ENCODE peak calls at places on chromosome 20, in four cellular contexts. V is K562, X is H1, K is HepG2. T is an unnamed sample.

GRCh38 chr20:13261460-13262301 is 40.6 kb downstream of the ISM1 start:
- DNase-seq in V (peak; percentile 54), X (peak; percentile 34), K (peak; percentile 86), T (peak; percentile 49)

GRCh38 chr20:11120451-11120850 is 446.7 kb upstream of the JAG1 start:
- DNase-seq in V (no peak), X (no peak), K (no peak), T (no peak)

GRCh38 chr20:35146299-35146921 is 726 bp downstream of the EDEM2 start:
- DNase-seq in V (peak; percentile 54), X (no peak), K (peak; percentile 56), T (peak; percentile 42)

GRCh38 chr20:49799698-49800097 is 12.9 kb upstream of the SLC9A8 start:
- DNase-seq in V (no peak), X (no peak), K (peak; percentile 56), T (no peak)

GRCh38 chr20:24966317-24967012 is 17.4 kb downstream of the CST7 start:
- DNase-seq in V (no peak), X (no peak), K (no peak), T (no peak)

GRCh38 chr20:46657618-46658017 is 6.4 kb upstream of the SLC13A3 start:
- DNase-seq in V (no peak), X (no peak), K (no peak), T (no peak)

GRCh38 chr20:32455901-32456701 is 98.0 kb downstream of the ASXL1 start:
- DNase-seq in V (no peak), X (no peak), K (no peak), T (no peak)

GRCh38 chr20:6769953-6770831 is 2.7 kb downstream of the BMP2 start:
- DNase-seq in V (no peak), X (no peak), K (no peak), T (peak; percentile 40)

GRCh38 chr20:2051920-2052319 is 49.7 kb upstream of the STK35 start:
- DNase-seq in V (no peak), X (no peak), K (no peak), T (no peak)

GRCh38 chr20:48489656-48490055 is 338.1 kb downstream of the PREX1 start:
- DNase-seq in V (no peak), X (no peak), K (no peak), T (no peak)

GRCh38 chr20:22322513-22322912 is 261.9 kb downstream of the FOXA2 start:
- DNase-seq in V (no peak), X (no peak), K (no peak), T (no peak)

GRCh38 chr20:5918856-5919633 is 31.3 kb downstream of the TRMT6 start:
- DNase-seq in V (no peak), X (no peak), K (peak; percentile 53), T (peak; percentile 67)

GRCh38 chr20:34992751-34993417 is 37.2 kb downstream of the MYH7B start:
- DNase-seq in V (no peak), X (no peak), K (no peak), T (no peak)

GRCh38 chr20:36465109-36466080 is 75.9 kb upstream of the MYL9 start:
- DNase-seq in V (peak; percentile 73), X (no peak), K (peak; percentile 66), T (peak; percentile 44)

GRCh38 chr20:36467076-36467999 is 74.0 kb upstream of the MYL9 start:
- DNase-seq in V (no peak), X (no peak), K (no peak), T (peak; percentile 64)

GRCh38 chr20:36468149-36469000 is 72.9 kb upstream of the MYL9 start:
- DNase-seq in V (no peak), X (no peak), K (peak; percentile 85), T (peak; percentile 48)

GRCh38 chr20:36463212-36464061 is 77.9 kb upstream of the MYL9 start:
- DNase-seq in V (no peak), X (no peak), K (no peak), T (peak; percentile 20)

DNA sequence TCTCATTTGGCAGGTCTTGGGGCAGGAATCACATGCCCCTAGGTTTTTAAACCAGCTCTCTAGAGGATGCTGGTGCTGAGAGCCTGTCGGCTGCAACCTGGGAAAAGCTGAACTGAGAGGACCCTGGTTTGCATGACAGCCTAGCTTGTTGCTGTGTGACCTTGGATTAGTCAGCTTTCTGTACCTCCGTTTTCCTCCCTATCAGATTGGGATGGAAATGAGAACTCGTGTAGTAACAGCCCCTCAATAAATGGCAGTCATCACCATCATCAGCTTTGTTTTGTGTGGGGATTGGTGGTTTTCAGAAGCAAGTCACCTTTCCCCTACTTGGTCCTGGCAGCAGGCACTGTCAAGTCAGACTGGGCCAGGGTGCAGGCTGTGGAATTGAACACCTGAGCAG is 75.2 kb upstream of the MYL9 start:
- DNase-seq in V (no peak), X (no peak), K (no peak), T (peak; percentile 24)
- TF ChIP-seq JUN in V (no peak), X (no peak), K (no peak), T (no peak)

DNA sequence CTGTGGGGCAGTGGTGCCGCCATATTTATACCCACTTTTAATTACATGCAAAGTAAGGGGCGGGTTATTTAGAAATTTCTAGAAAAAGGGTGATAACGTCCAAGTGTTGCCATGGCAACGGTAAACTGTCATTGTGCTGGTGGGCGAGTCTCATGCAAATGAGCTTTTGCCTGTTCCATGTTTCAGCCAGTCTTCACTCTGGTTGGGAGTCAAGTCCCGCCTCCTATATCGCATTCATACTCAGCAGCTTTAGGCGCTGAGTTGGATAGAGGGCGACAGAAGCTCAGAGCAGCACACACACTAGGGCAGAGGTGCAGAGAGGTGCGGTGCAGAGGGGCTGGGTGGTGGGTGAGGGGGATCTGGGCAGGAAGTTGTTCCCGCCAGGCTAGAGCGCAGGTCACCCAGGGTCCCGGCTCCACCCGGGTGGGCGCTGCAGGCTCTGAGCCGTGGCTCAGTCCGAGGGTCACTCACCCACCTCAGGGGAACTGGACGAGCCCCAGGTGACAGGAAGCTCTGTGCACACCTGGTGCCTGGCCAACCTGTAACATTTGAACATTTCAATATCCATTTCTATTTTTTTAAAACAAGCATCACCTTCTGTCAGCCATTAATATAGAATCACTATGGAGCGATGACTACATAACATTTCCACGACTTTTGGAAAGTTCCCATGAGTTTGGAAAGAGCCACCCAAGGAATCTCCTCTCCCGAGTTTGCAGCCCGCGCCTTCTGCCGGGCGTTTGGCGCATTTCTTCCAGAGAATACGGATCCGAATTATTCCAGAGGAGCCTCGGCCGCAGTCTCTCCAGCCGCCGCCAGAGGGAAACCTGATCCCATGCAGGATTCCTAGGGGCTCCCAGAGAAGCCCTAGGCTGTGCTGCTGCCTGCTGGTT is 89.1 kb upstream of the PHACTR3 start:
- DNase-seq in V (peak; percentile 63), X (no peak), K (peak; percentile 73), T (peak; percentile 61)
- H3K4me2 ChIP-seq in V (no peak overlapping the region), X (peak overlapping the region; percentile 15), K (no peak overlapping the region), T (no peak overlapping the region)

DNA sequence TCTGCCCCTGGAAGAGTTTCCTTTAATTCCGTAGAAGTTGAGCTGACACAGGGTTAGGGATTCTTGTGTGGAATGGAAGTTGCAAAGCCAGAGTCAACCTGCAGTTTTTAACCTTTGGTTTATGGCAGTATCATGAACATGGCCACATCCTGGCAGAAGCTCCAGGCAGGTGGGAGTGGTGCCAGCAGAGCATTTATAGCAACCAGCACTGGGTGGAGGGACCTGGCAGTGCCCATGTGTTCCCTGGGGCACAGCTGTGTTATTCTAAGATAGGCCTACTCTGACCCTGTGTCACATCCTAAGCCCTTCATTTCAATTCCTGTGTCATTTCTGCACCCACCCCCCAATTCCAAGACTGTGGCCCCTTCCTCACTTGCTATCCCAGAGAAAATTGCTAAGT is 26.1 kb upstream of the ZNF831 start:
- DNase-seq in V (no peak), X (no peak), K (no peak), T (no peak)
- TF ChIP-seq POLR2AphosphoS5 in V (no peak), X (no peak), K (no peak), T (no peak)

GRCh38 chr20:58495623-58496428 is 19.4 kb downstream of the APCDD1L start:
- DNase-seq in V (no peak), X (no peak), K (no peak), T (no peak)

GRCh38 chr20:58497076-58497665 is 18.0 kb downstream of the APCDD1L start:
- DNase-seq in V (no peak), X (no peak), K (no peak), T (no peak)

GRCh38 chr20:58494923-58495622 is 20.1 kb downstream of the APCDD1L start:
- DNase-seq in V (no peak), X (no peak), K (no peak), T (no peak)

GRCh38 chr20:58497911-58498310 is 17.3 kb downstream of the APCDD1L start:
- DNase-seq in V (no peak), X (no peak), K (no peak), T (no peak)

DNA sequence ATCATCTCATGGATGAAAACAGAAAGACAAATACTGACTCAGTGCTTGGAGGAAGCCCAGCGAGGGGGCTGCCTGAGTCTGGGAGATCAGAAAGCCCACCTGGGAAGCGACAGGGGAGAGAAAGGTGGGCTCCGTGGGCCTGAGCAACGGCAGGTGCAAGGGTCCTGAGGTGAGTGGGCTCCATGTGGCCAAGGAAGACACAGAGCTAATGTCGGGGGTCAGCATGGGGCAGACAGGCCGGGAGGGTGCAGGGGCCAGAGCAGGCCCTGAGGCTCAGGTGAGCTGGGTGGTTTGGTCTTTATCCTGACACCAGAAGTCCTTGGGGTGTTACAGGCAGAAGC is 18.8 kb downstream of the APCDD1L start:
- DNase-seq in V (no peak), X (no peak), K (no peak), T (no peak)
- TF ChIP-seq JUN in V (no peak), X (no peak), K (no peak), T (no peak)

GRCh38 chr20:40743172-40743775 is 54.2 kb upstream of the MAFB start:
- DNase-seq in V (no peak), X (no peak), K (no peak), T (no peak)
- H3K4me2 ChIP-seq in V (no peak overlapping the region), X (no peak overlapping the region), K (no peak overlapping the region), T (no peak overlapping the region)

GRCh38 chr20:652611-653109 is 340 bp downstream of the SRXN1 start:
- DNase-seq in V (no peak), X (no peak), K (no peak), T (peak; percentile 35)
- TF ChIP-seq POLR2AphosphoS5 in V (no peak), X (no peak), K (no peak), T (no peak)

GRCh38 chr20:44911264-44911921 is 1.5 kb downstream of the PABPC1L start:
- DNase-seq in V (peak; percentile 79), X (peak; percentile 80), K (peak; percentile 96), T (peak; percentile 42)
- TF ChIP-seq JUN in V (no peak), X (no peak), K (no peak), T (no peak)

GRCh38 chr20:44979090-44979621 is 12.8 kb downstream of the STK4 start:
- DNase-seq in V (no peak), X (no peak), K (no peak), T (no peak)
- H3K4me2 ChIP-seq in V (peak overlapping the region; percentile 13), X (no peak overlapping the region), K (no peak overlapping the region), T (no peak overlapping the region)

T was measured in endothelial cell of umbilical vein.